ENCODE peak calls at places on chromosomes 2 and 18, in ten cellular contexts. Q, C, D, M, E, F, Y, L, G and B are unnamed samples.

GRCh38 chr2:168666339-168666738 is 136.1 kb upstream of the NOSTRIN start:
- DNase-seq in Q (no peak), C (no peak), D (peak; percentile 20), M (no peak), E (no peak), F (no peak), Y (no peak), L (no peak), G (no peak), B (no peak)

GRCh38 chr2:9178905-9179571 is 27.6 kb upstream of the ASAP2 start:
- DNase-seq in Q (no peak), C (peak; percentile 26), D (peak; percentile 92), M (no peak), E (peak; percentile 89), F (peak; percentile 60), Y (no peak), L (no peak), G (peak; percentile 43), B (peak; percentile 50)

GRCh38 chr2:29073913-29074312 is 410 bp downstream of the PCARE start:
- DNase-seq in Q (no peak), C (no peak), D (no peak), M (no peak), E (no peak), F (no peak), Y (no peak), L (no peak), G (no peak), B (no peak)

GRCh38 chr2:173574713-173575112 is 220.0 kb downstream of the CDCA7 start:
- DNase-seq in Q (no peak), C (no peak), D (peak; percentile 69), M (no peak), E (no peak), F (no peak), Y (no peak), L (no peak), G (no peak), B (no peak)

GRCh38 chr2:199911877-199912161 is 726 bp downstream of the C2orf69 start:
- DNase-seq in Q (no peak), C (no peak), D (peak; percentile 25), M (no peak), E (no peak), F (peak; percentile 21), Y (no peak), L (no peak), G (no peak), B (no peak)

GRCh38 chr2:165018207-165018606 is 62.9 kb upstream of the SLC38A11 start:
- DNase-seq in Q (no peak), C (no peak), D (no peak), M (peak; percentile 87), E (no peak), F (no peak), Y (no peak), L (no peak), G (no peak), B (no peak)

GRCh38 chr2:177538323-177538722 is 145.8 kb downstream of the AGPS start:
- DNase-seq in Q (no peak), C (no peak), D (no peak), M (no peak), E (no peak), F (no peak), Y (no peak), L (no peak), G (no peak), B (no peak)

GRCh38 chr2:101360229-101360628 is 27.1 kb downstream of the CREG2 start:
- DNase-seq in Q (no peak), C (peak; percentile 14), D (peak; percentile 89), M (no peak), E (no peak), F (no peak), Y (no peak), L (no peak), G (no peak), B (no peak)

GRCh38 chr2:128376241-128377041 is 57.8 kb upstream of the HS6ST1 start:
- DNase-seq in Q (peak; percentile 34), C (no peak), D (no peak), M (no peak), E (peak; percentile 72), F (no peak), Y (no peak), L (peak; percentile 45), G (no peak), B (peak; percentile 15)

GRCh38 chr2:148338544-148338943 is 306.0 kb upstream of the EPC2 start:
- DNase-seq in Q (no peak), C (no peak), D (peak; percentile 79), M (no peak), E (no peak), F (no peak), Y (no peak), L (no peak), G (no peak), B (no peak)

GRCh38 chr2:84880645-84881521 is at the start of gene TRABD2A:
- DNase-seq in Q (peak; percentile 73), C (peak; percentile 40), D (no peak), M (peak; percentile 81), E (peak; percentile 80), F (no peak), Y (no peak), L (peak; percentile 66), G (no peak), B (no peak)

GRCh38 chr18:31155498-31155897 is 7.2 kb downstream of the DSC1 start:
- DNase-seq in Q (no peak), C (no peak), D (no peak), M (no peak), E (no peak), F (no peak), Y (no peak), L (no peak), G (no peak), B (no peak)

GRCh38 chr2:176924909-176925548 is 287.6 kb upstream of the HNRNPA3 start:
- DNase-seq in Q (no peak), C (no peak), D (no peak), M (no peak), E (no peak), F (no peak), Y (no peak), L (no peak), G (no peak), B (no peak)

GRCh38 chr2:10396464-10396863 is 51.7 kb downstream of the ODC1 start:
- DNase-seq in Q (no peak), C (no peak), D (no peak), M (no peak), E (no peak), F (no peak), Y (no peak), L (no peak), G (no peak), B (no peak)

GRCh38 chr2:58508021-58508420 is 266.9 kb upstream of the FANCL start:
- DNase-seq in Q (no peak), C (no peak), D (no peak), M (no peak), E (no peak), F (no peak), Y (no peak), L (no peak), G (no peak), B (no peak)
- H3K27ac ChIP-seq in Q (no peak overlapping the region), C (no peak overlapping the region), D (no peak overlapping the region), M (no peak overlapping the region), E (no peak overlapping the region), F (no peak overlapping the region), Y (no peak overlapping the region), L (no peak overlapping the region), G (no peak overlapping the region), B (no peak overlapping the region)

DNA sequence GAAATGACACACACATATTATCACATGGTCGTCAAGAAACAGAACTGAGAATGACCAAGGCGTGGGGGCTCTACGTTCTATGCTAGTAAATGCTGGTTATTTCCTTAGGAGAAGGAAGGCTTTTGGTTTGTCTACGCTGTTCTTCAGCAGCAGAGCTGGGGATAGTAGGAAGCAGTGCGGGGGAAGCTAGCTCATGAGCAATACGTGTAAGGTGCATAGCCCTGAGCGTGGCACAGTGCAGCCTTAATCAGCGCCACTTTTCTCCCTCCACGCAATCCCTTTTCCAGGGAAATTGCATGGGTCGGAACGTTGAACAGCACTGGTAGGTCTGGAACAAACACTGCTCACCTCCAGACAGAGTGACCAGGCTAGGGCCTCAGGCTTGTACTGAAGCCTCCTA is 199.6 kb upstream of the FBXO11 start:
- DNase-seq in Q (no peak), C (no peak), D (no peak), M (peak; percentile 9), E (no peak), F (no peak), Y (no peak), L (no peak), G (no peak), B (no peak)
- H3K4me3 ChIP-seq in Q (no peak overlapping the region), C (no peak overlapping the region), D (no peak overlapping the region), M (no peak overlapping the region), E (peak overlapping the region; percentile 43), F (no peak overlapping the region), Y (peak overlapping the region; percentile 56), L (no peak overlapping the region), G (peak overlapping the region; percentile 46), B (no peak overlapping the region)

DNA sequence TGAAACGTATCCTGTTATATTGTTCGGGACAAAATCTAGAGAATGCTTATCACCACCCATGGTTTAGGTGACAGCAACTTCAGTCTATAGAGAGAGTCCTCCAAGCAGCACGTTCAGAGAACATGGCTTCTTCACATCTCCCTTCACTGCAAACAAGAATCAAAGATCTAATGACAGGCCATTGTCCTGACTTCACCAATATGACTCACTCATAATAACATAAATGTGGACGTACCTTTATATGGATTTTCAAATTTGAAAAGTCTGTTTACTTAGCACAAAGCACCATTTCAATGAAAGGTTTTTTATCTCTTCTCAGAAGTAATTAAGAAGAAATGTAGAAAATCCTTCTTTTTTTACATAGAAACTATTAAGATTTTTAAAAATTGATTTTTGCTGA is 46.7 kb downstream of the KLF7 start:
- DNase-seq in Q (no peak), C (no peak), D (peak; percentile 54), M (no peak), E (no peak), F (no peak), Y (no peak), L (no peak), G (no peak), B (no peak)
- H3K27ac ChIP-seq in Q (no peak overlapping the region), C (no peak overlapping the region), D (no peak overlapping the region), M (no peak overlapping the region), E (no peak overlapping the region), F (no peak overlapping the region), Y (no peak overlapping the region), L (no peak overlapping the region), G (no peak overlapping the region), B (no peak overlapping the region)

GRCh38 chr2:238493411-238493810 is 66.7 kb downstream of the ASB1 start:
- DNase-seq in Q (no peak), C (no peak), D (no peak), M (no peak), E (no peak), F (no peak), Y (no peak), L (no peak), G (no peak), B (no peak)

GRCh38 chr2:238494573-238494961 is 67.8 kb downstream of the ASB1 start:
- DNase-seq in Q (peak; percentile 52), C (no peak), D (no peak), M (no peak), E (no peak), F (no peak), Y (no peak), L (no peak), G (no peak), B (no peak)

GRCh38 chr2:238495422-238495821 is 68.7 kb downstream of the ASB1 start:
- DNase-seq in Q (no peak), C (no peak), D (no peak), M (no peak), E (no peak), F (no peak), Y (no peak), L (no peak), G (no peak), B (no peak)

GRCh38 chr2:238492905-238493304 is 66.2 kb downstream of the ASB1 start:
- DNase-seq in Q (no peak), C (no peak), D (no peak), M (no peak), E (no peak), F (no peak), Y (no peak), L (no peak), G (no peak), B (no peak)

GRCh38 chr2:238493880-238494572 is 67.3 kb downstream of the ASB1 start:
- DNase-seq in Q (no peak), C (no peak), D (peak; percentile 4), M (no peak), E (no peak), F (no peak), Y (peak; percentile 44), L (no peak), G (no peak), B (no peak)
- H3K4me3 ChIP-seq in Q (no peak overlapping the region), C (no peak overlapping the region), D (no peak overlapping the region), M (no peak overlapping the region), E (no peak overlapping the region), F (no peak overlapping the region), Y (peak overlapping the region; percentile 10), L (no peak overlapping the region), G (no peak overlapping the region), B (no peak overlapping the region)